ENCODE peak calls at places on chromosomes 1 and 21, in four cellular contexts. B is CD8-positive, alpha-beta memory T cell; N is heart left ventricle; H is mesenchymal stem cell. Z is an unnamed sample.
A peak's percentile ranks its signal among the peaks of the same experiment; 100 is the strongest.

GRCh38 chr1:97243973-97244560 is 522.5 kb downstream of the PTBP2 start:
- DNase-seq in B (no peak), N (no peak), H (peak; percentile 38), Z (no peak)

GRCh38 chr1:245939756-245940345 is 567.2 kb downstream of the SMYD3 start:
- DNase-seq in H (no peak), B (no peak), N (no peak), Z (no peak)

GRCh38 chr1:113391643-113392271 is 1.4 kb downstream of the MAGI3 start:
- DNase-seq in N (no peak), B (peak; percentile 7), H (no peak), Z (no peak)

GRCh38 chr21:16366207-16366606 is 636.4 kb downstream of the USP25 start:
- DNase-seq in B (no peak), H (no peak), N (no peak), Z (no peak)

GRCh38 chr1:27992271-27992670 is 32.5 kb downstream of the XKR8 start:
- DNase-seq in B (peak; percentile 40), N (peak; percentile 20), H (no peak), Z (no peak)

GRCh38 chr1:232579958-232580705 is 49.8 kb downstream of the SIPA1L2 start:
- DNase-seq in N (no peak), H (no peak), B (no peak), Z (no peak)

GRCh38 chr1:234994411-234995295 is 134.0 kb downstream of the TOMM20 start:
- DNase-seq in B (no peak), N (no peak), H (no peak), Z (no peak)

GRCh38 chr1:218274551-218274950 is 10.5 kb upstream of the RRP15 start:
- DNase-seq in N (no peak), H (no peak), B (no peak), Z (no peak)

DNA sequence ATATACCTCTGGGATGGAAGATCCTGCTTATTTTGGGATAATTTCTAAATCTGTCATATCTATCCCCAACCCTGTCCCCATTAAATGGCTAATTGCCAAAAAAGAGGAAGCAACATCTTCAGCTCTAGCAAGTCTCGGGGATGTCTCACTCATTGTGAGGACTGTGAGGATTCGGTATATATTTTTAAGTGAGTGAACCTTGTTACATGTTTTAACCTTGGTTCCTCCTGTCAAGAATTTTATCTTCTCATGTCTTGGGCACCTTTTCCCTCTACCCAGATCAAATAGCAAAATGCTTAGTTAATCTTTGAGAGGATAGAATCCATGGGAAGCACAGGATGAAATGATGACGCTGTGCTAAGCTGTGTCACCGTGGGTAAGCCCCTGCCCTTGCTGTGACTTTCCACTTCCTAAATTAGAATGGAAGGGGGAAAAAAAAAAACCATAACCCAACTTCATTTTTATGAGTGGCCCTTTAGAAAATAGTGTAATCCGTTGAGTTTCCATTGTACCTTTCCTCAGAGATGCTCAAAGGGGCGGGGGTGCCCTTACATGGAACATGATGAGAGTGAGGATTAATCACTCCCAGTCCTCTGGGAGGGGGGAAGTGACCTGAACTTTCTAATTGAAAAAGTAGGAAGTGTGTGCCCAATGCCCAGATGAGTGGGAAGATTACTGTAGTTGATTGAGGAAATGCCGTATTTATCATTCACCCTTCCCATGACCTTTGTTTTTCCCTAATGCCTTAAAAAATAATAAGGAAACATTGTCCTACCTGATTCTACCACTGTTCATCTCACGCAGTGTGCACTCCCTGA is 7.7 kb downstream of the ATP1A1 start:
- DNase-seq in N (no peak), B (no peak), H (no peak), Z (peak; percentile 11)
- H3K4me3 ChIP-seq in N (no peak overlapping the region), B (no peak overlapping the region), H (no peak overlapping the region), Z (no peak overlapping the region)

GRCh38 chr1:205805082-205805711 is 7.8 kb downstream of the SLC41A1 start:
- DNase-seq in H (no peak), N (no peak), B (no peak), Z (no peak)

GRCh38 chr1:205800973-205801703 is 11.9 kb downstream of the SLC41A1 start:
- DNase-seq in H (no peak), B (no peak), N (no peak), Z (no peak)

GRCh38 chr1:205800470-205800869 is 12.5 kb downstream of the SLC41A1 start:
- DNase-seq in H (no peak), N (no peak), B (no peak), Z (no peak)

GRCh38 chr1:205804605-205805004 is 8.4 kb downstream of the SLC41A1 start:
- DNase-seq in H (no peak), B (no peak), N (no peak), Z (no peak)

GRCh38 chr1:205802060-205802459 is 10.9 kb downstream of the SLC41A1 start:
- DNase-seq in H (no peak), B (no peak), N (no peak), Z (no peak)
- H3K36me3 ChIP-seq in H (peaks cover 35% of the 10 kb centered on the region), B (peaks cover 20% of the 10 kb centered on the region), N (peaks cover 61% of the 10 kb centered on the region), Z (peaks cover 30% of the 10 kb centered on the region)

GRCh38 chr1:125065092-125065820 is 3880.5 kb downstream of the SRGAP2C start:
- DNase-seq in H (no peak), N (no peak), B (no peak), Z (no peak)
- H3K9me3 ChIP-seq in H (peaks cover 28% of the 10 kb centered on the region), N (peaks cover 14% of the 10 kb centered on the region), B (peaks cover 4% of the 10 kb centered on the region), Z (no peaks in the 10 kb centered on the region)

DNA sequence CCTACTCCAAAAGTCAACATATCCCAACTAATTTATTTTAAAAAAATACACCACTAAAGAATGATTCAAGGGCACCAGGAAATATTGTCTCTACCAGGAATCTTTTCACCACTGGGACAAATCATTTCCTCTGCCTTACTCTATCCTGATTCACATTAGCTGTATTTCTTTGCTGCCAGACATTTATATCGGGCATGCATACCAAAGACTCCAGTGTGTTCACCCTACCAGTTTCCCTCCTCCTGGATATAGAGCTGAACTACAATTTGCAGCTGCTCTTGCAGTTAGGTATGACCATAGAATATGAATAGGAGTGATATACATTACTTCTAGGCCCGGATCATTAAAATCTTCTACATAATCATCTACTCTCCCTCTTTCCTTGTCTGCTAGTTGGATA is 7.6 kb downstream of the KCNJ6 start:
- DNase-seq in H (no peak), B (no peak), N (no peak), Z (no peak)
- H3K4me3 ChIP-seq in H (no peak overlapping the region), B (no peak overlapping the region), N (no peak overlapping the region), Z (no peak overlapping the region)

GRCh38 chr1:68148631-68149030 is 83.7 kb downstream of the WLS start:
- DNase-seq in N (no peak), H (no peak), B (no peak), Z (no peak)

GRCh38 chr1:68145418-68146126 is 86.8 kb downstream of the WLS start:
- DNase-seq in N (no peak), B (no peak), H (no peak), Z (no peak)

GRCh38 chr1:68149907-68150306 is 82.4 kb downstream of the WLS start:
- DNase-seq in B (no peak), H (no peak), N (no peak), Z (no peak)

GRCh38 chr1:68149110-68149798 is 83.1 kb downstream of the WLS start:
- DNase-seq in N (no peak), H (no peak), B (no peak), Z (no peak)

DNA sequence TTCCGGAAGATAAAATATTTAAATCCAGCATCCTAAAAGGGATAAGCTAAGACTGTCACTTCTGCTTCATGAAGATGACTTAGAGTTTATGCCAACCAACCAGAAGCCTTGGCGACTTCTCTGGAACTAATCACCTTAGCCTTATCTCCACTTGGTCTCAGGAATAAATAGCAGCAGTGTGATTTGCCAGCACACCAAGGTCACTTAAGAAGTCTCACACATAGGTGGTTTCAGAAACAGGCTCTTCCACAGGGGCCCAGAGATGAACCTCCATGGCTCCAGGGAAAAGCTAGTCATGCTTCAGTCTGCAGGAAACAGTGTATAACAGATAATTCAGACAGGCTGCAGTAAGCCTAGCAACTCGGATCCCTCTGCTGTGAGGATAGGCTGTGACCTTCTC is 84.8 kb downstream of the WLS start:
- DNase-seq in B (no peak), N (no peak), H (no peak), Z (no peak)
- H3K36me3 ChIP-seq in B (no peaks in the 10 kb centered on the region), N (peaks cover 87% of the 10 kb centered on the region), H (peaks cover 100% of the 10 kb centered on the region), Z (peaks cover 21% of the 10 kb centered on the region)

GRCh38 chr1:107590087-107590486 is 374.9 kb downstream of the VAV3 start:
- DNase-seq in N (no peak), B (no peak), H (no peak), Z (no peak)

GRCh38 chr1:107590895-107591622 is 373.9 kb downstream of the VAV3 start:
- DNase-seq in H (no peak), B (no peak), N (no peak), Z (no peak)

GRCh38 chr1:107597290-107597689 is 367.7 kb downstream of the VAV3 start:
- DNase-seq in N (no peak), H (no peak), B (no peak), Z (no peak)

GRCh38 chr1:107593436-107594209 is 371.4 kb downstream of the VAV3 start:
- DNase-seq in N (no peak), H (no peak), B (no peak), Z (no peak)

DNA sequence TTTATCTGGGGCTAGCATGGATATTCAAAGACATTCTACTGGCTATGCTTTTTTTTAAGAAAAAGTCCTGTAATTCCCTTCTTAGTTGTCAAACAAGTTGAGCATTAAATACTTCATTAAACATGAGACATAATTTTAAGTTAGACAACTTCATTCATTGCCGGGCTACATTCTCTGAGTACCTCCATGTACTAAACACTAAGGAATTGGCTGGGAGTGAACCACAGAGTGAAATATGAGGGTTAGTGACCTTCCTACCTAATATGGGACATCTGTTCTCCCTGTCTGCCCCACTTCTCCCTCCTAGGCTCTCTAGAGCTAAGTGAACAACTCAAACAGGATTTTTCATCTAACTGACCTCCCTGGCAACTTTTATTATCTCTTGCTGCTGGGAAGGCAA is 370.4 kb downstream of the VAV3 start:
- DNase-seq in N (no peak), B (no peak), H (no peak), Z (no peak)
- H3K9me3 ChIP-seq in N (no peaks in the 10 kb centered on the region), B (no peaks in the 10 kb centered on the region), H (no peaks in the 10 kb centered on the region), Z (no peaks in the 10 kb centered on the region)

GRCh38 chr21:41808094-41808493 is 41.2 kb upstream of the RIPK4 start:
- DNase-seq in N (no peak), H (no peak), B (no peak), Z (no peak)
- H3K4me3 ChIP-seq in N (no peak overlapping the region), H (no peak overlapping the region), B (no peak overlapping the region), Z (no peak overlapping the region)

GRCh38 chr1:26951821-26952497 is 8.3 kb downstream of the KDF1 start:
- DNase-seq in N (no peak), B (no peak), H (no peak), Z (no peak)

GRCh38 chr1:26949266-26949925 is 10.9 kb downstream of the KDF1 start:
- DNase-seq in N (peak; percentile 18), B (no peak), H (no peak), Z (no peak)

GRCh38 chr1:26950602-26951001 is 9.7 kb downstream of the KDF1 start:
- DNase-seq in N (no peak), H (no peak), B (no peak), Z (no peak)

GRCh38 chr1:26951216-26951615 is 9.1 kb downstream of the KDF1 start:
- DNase-seq in H (no peak), B (no peak), N (no peak), Z (no peak)

GRCh38 chr1:26949926-26950319 is 10.3 kb downstream of the KDF1 start:
- DNase-seq in H (no peak), N (no peak), B (no peak), Z (no peak)
- H3K36me3 ChIP-seq in H (peaks cover 24% of the 10 kb centered on the region), N (peaks cover 16% of the 10 kb centered on the region), B (peaks cover 4% of the 10 kb centered on the region), Z (peaks cover 11% of the 10 kb centered on the region)

DNA sequence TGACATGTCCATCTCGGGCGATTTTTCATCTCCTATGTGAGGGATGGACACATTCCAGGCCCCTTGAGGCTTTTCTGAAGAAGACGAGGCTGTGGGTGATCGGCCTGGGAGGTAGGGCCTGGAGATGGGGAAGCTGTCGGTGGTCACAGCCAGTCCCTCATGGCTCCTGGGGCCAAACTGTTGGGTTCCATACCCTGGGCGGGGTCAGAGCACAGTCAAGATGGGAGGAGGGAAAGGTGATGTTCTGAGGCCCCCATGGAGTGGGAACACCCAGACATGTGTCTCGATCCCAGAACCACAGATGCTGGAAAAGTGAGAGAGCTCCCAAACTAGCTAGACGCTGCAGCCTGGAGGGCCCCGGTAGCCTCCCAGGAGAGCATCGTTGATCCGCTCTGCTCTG is 157.5 kb upstream of the C1orf174 start:
- DNase-seq in B (no peak), H (no peak), N (no peak), Z (no peak)
- H3K9me3 ChIP-seq in B (no peaks in the 10 kb centered on the region), H (no peaks in the 10 kb centered on the region), N (no peaks in the 10 kb centered on the region), Z (no peaks in the 10 kb centered on the region)

Z was measured in thoracic aorta.